ENCODE peak calls at places on chromosomes 3 and 15, in seven cellular contexts. One of them, this sample, is unnamed.

GRCh38 chr3:25471081-25471768 is 43.2 kb downstream of the RARB start:
- DNase-seq in IMR-90: peak
- DNase-seq in ovary: no peak
- DNase-seq in astrocyte of the cerebellum: no peak
- DNase-seq in kidney: no peak
- DNase-seq in thyroid gland: no peak
- DNase-seq in fibroblast of lung: peak
- DNase-seq in this sample: no peak

GRCh38 chr3:13217736-13218540 is 144.7 kb upstream of the IQSEC1 start:
- DNase-seq in thyroid gland: no peak
- DNase-seq in IMR-90: peak
- DNase-seq in kidney: peak
- DNase-seq in ovary: no peak
- DNase-seq in astrocyte of the cerebellum: peak
- DNase-seq in fibroblast of lung: peak
- DNase-seq in this sample: no peak

GRCh38 chr3:28012830-28013229 is 228.6 kb upstream of the CMC1 start:
- DNase-seq in thyroid gland: no peak
- DNase-seq in astrocyte of the cerebellum: no peak
- DNase-seq in ovary: no peak
- DNase-seq in kidney: no peak
- DNase-seq in IMR-90: no peak
- DNase-seq in fibroblast of lung: no peak
- DNase-seq in this sample: no peak

GRCh38 chr3:24042174-24042878 is 97.2 kb downstream of the NR1D2 start:
- DNase-seq in kidney: no peak
- DNase-seq in IMR-90: peak
- DNase-seq in fibroblast of lung: no peak
- DNase-seq in astrocyte of the cerebellum: no peak
- DNase-seq in thyroid gland: peak
- DNase-seq in ovary: no peak
- DNase-seq in this sample: no peak

GRCh38 chr3:89270201-89270600 is 162.8 kb downstream of the EPHA3 start:
- DNase-seq in astrocyte of the cerebellum: no peak
- DNase-seq in IMR-90: no peak
- DNase-seq in kidney: no peak
- DNase-seq in fibroblast of lung: no peak
- DNase-seq in thyroid gland: no peak
- DNase-seq in ovary: no peak
- DNase-seq in this sample: no peak

GRCh38 chr15:70870066-70870465 is 16.1 kb upstream of the LARP6 start:
- DNase-seq in kidney: no peak
- DNase-seq in ovary: no peak
- DNase-seq in fibroblast of lung: peak
- DNase-seq in thyroid gland: no peak
- DNase-seq in astrocyte of the cerebellum: peak
- DNase-seq in IMR-90: peak
- DNase-seq in this sample: no peak

GRCh38 chr3:120855665-120856437 is 52.2 kb upstream of the STXBP5L start:
- DNase-seq in thyroid gland: peak
- DNase-seq in ovary: peak
- DNase-seq in astrocyte of the cerebellum: peak
- DNase-seq in kidney: no peak
- DNase-seq in IMR-90: peak
- DNase-seq in fibroblast of lung: peak
- DNase-seq in this sample: peak

GRCh38 chr3:110106805-110107204 is 769.5 kb upstream of the DPPA4 start:
- DNase-seq in kidney: no peak
- DNase-seq in ovary: no peak
- DNase-seq in IMR-90: peak
- DNase-seq in thyroid gland: no peak
- DNase-seq in astrocyte of the cerebellum: no peak
- DNase-seq in fibroblast of lung: peak
- DNase-seq in this sample: no peak

GRCh38 chr15:51161491-51162260 is 67.0 kb upstream of the TNFAIP8L3 start:
- DNase-seq in fibroblast of lung: peak
- DNase-seq in thyroid gland: no peak
- DNase-seq in IMR-90: no peak
- DNase-seq in kidney: no peak
- DNase-seq in ovary: no peak
- DNase-seq in astrocyte of the cerebellum: no peak
- DNase-seq in this sample: no peak

GRCh38 chr3:186642014-186642413 is 1.8 kb downstream of the FETUB start:
- DNase-seq in kidney: no peak
- DNase-seq in IMR-90: no peak
- DNase-seq in thyroid gland: no peak
- DNase-seq in fibroblast of lung: no peak
- DNase-seq in astrocyte of the cerebellum: no peak
- DNase-seq in ovary: no peak
- DNase-seq in this sample: no peak

GRCh38 chr3:80688814-80689213 is 921.0 kb upstream of the ROBO1 start:
- DNase-seq in ovary: no peak
- DNase-seq in fibroblast of lung: peak
- DNase-seq in kidney: no peak
- DNase-seq in thyroid gland: no peak
- DNase-seq in IMR-90: no peak
- DNase-seq in astrocyte of the cerebellum: peak
- DNase-seq in this sample: no peak

GRCh38 chr15:77597804-77598453 is 34.8 kb downstream of the LINGO1 start:
- DNase-seq in ovary: no peak
- DNase-seq in fibroblast of lung: no peak
- DNase-seq in IMR-90: no peak
- DNase-seq in thyroid gland: no peak
- DNase-seq in kidney: no peak
- DNase-seq in astrocyte of the cerebellum: no peak
- DNase-seq in this sample: no peak

GRCh38 chr3:152229692-152230091 is 39.0 kb upstream of the MBNL1 start:
- DNase-seq in thyroid gland: no peak
- DNase-seq in IMR-90: no peak
- DNase-seq in astrocyte of the cerebellum: no peak
- DNase-seq in kidney: no peak
- DNase-seq in fibroblast of lung: no peak
- DNase-seq in ovary: no peak
- DNase-seq in this sample: no peak

GRCh38 chr3:190076138-190076537 is 44.6 kb downstream of the P3H2 start:
- DNase-seq in ovary: no peak
- DNase-seq in IMR-90: peak
- DNase-seq in thyroid gland: no peak
- DNase-seq in kidney: no peak
- DNase-seq in astrocyte of the cerebellum: no peak
- DNase-seq in fibroblast of lung: peak
- DNase-seq in this sample: no peak
- H3K4me3 ChIP-seq in ovary: no peak
- H3K4me3 ChIP-seq in IMR-90: no peak
- H3K4me3 ChIP-seq in thyroid gland: no peak
- H3K4me3 ChIP-seq in kidney: no peak
- H3K4me3 ChIP-seq in astrocyte of the cerebellum: no peak
- H3K4me3 ChIP-seq in fibroblast of lung: no peak
- H3K4me3 ChIP-seq in this sample: no peak

GRCh38 chr15:49621327-49622210 is 721 bp downstream of the DTWD1 start:
- DNase-seq in IMR-90: no peak
- DNase-seq in ovary: no peak
- DNase-seq in fibroblast of lung: peak
- DNase-seq in astrocyte of the cerebellum: no peak
- DNase-seq in kidney: no peak
- DNase-seq in thyroid gland: no peak
- DNase-seq in this sample: no peak

GRCh38 chr15:49624046-49624445 is 3.2 kb downstream of the DTWD1 start:
- DNase-seq in kidney: no peak
- DNase-seq in ovary: no peak
- DNase-seq in astrocyte of the cerebellum: peak
- DNase-seq in fibroblast of lung: peak
- DNase-seq in thyroid gland: no peak
- DNase-seq in IMR-90: peak
- DNase-seq in this sample: peak

GRCh38 chr15:49620658-49621326 is at the start of the genes DTWD1 and FAM227B:
- DNase-seq in IMR-90: peak
- DNase-seq in fibroblast of lung: peak
- DNase-seq in kidney: peak
- DNase-seq in ovary: peak
- DNase-seq in thyroid gland: peak
- DNase-seq in astrocyte of the cerebellum: peak
- DNase-seq in this sample: peak

GRCh38 chr15:49620174-49620573 is 444 bp downstream of the FAM227B start:
- DNase-seq in IMR-90: peak
- DNase-seq in thyroid gland: no peak
- DNase-seq in fibroblast of lung: peak
- DNase-seq in kidney: no peak
- DNase-seq in ovary: peak
- DNase-seq in astrocyte of the cerebellum: no peak
- DNase-seq in this sample: no peak

GRCh38 chr15:49622561-49622960 is 1.7 kb downstream of the DTWD1 start:
- DNase-seq in IMR-90: no peak
- DNase-seq in fibroblast of lung: peak
- DNase-seq in thyroid gland: no peak
- DNase-seq in astrocyte of the cerebellum: no peak
- DNase-seq in ovary: no peak
- DNase-seq in kidney: no peak
- DNase-seq in this sample: no peak
- TF ChIP-seq CTCF in IMR-90: no peak
- TF ChIP-seq CTCF in fibroblast of lung: peak
- TF ChIP-seq CTCF in thyroid gland: no peak
- TF ChIP-seq CTCF in astrocyte of the cerebellum: peak
- TF ChIP-seq CTCF in ovary: no peak
- TF ChIP-seq CTCF in kidney: no peak
- TF ChIP-seq CTCF in this sample: peak

GRCh38 chr3:143122089-143122430 is 2.5 kb downstream of the CHST2 start:
- DNase-seq in ovary: no peak
- DNase-seq in IMR-90: no peak
- DNase-seq in thyroid gland: no peak
- DNase-seq in fibroblast of lung: no peak
- DNase-seq in astrocyte of the cerebellum: no peak
- DNase-seq in kidney: peak
- DNase-seq in this sample: no peak

GRCh38 chr3:143120716-143121239 is 1.2 kb downstream of the CHST2 start:
- DNase-seq in IMR-90: peak
- DNase-seq in ovary: no peak
- DNase-seq in thyroid gland: peak
- DNase-seq in fibroblast of lung: peak
- DNase-seq in kidney: peak
- DNase-seq in astrocyte of the cerebellum: no peak
- DNase-seq in this sample: no peak

GRCh38 chr3:143119974-143120715 is 574 bp downstream of the CHST2 start:
- DNase-seq in thyroid gland: peak
- DNase-seq in ovary: peak
- DNase-seq in fibroblast of lung: peak
- DNase-seq in IMR-90: no peak
- DNase-seq in astrocyte of the cerebellum: no peak
- DNase-seq in kidney: peak
- DNase-seq in this sample: no peak

GRCh38 chr3:143122608-143123352 is 3.2 kb downstream of the CHST2 start:
- DNase-seq in thyroid gland: no peak
- DNase-seq in IMR-90: no peak
- DNase-seq in astrocyte of the cerebellum: no peak
- DNase-seq in ovary: no peak
- DNase-seq in fibroblast of lung: no peak
- DNase-seq in kidney: no peak
- DNase-seq in this sample: no peak

GRCh38 chr3:143121240-143122088 is 1.9 kb downstream of the CHST2 start:
- DNase-seq in kidney: peak
- DNase-seq in fibroblast of lung: peak
- DNase-seq in ovary: peak
- DNase-seq in astrocyte of the cerebellum: no peak
- DNase-seq in thyroid gland: peak
- DNase-seq in IMR-90: peak
- DNase-seq in this sample: no peak
- H3K4me3 ChIP-seq in kidney: peak
- H3K4me3 ChIP-seq in fibroblast of lung: peak
- H3K4me3 ChIP-seq in ovary: peak
- H3K4me3 ChIP-seq in astrocyte of the cerebellum: peak
- H3K4me3 ChIP-seq in thyroid gland: peak
- H3K4me3 ChIP-seq in IMR-90: peak
- H3K4me3 ChIP-seq in this sample: peak

DNA sequence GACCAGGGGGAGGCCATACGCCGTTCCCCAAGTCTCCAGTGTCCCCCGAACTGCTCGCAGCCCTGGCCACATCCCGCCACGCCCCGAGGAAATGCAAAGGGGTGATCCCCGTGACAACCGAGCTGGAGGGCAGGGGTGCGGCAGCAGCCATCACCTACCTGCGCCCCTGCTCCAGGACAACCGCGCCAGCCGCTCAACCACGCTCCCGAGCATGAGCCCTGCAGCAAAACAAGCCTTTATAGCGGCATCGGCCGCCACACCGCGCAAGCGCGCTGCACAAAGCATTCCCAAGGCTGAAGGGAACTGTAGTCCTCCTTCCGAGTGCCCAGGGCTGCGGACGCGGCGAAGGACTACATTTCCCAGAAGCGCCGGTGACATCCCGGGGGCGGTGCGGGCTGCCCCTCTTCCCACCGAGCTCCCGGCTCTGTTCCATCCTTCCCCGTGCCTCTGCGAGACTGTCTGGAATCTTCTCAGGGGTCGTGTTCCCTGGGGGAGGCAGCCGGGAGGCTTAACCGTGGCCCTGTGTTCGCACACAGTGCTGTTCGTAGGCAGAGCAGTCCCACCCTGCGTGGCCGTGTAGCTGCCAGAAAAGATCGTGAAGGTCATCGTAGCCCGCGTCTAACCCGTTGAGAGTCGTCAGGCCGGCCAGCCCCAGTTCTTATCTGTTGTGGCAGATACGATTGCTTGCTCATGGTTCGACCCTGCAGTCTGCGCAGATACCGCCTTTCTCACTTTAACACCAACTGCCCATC is at the start of gene ABCC5:
- DNase-seq in kidney: peak
- DNase-seq in ovary: peak
- DNase-seq in thyroid gland: peak
- DNase-seq in astrocyte of the cerebellum: peak
- DNase-seq in fibroblast of lung: peak
- DNase-seq in IMR-90: peak
- DNase-seq in this sample: peak
- TF ChIP-seq CTCF in kidney: no peak
- TF ChIP-seq CTCF in ovary: peak
- TF ChIP-seq CTCF in thyroid gland: peak
- TF ChIP-seq CTCF in astrocyte of the cerebellum: no peak
- TF ChIP-seq CTCF in fibroblast of lung: peak
- TF ChIP-seq CTCF in IMR-90: no peak
- TF ChIP-seq CTCF in this sample: no peak

GRCh38 chr3:181956122-181956521 is 244.4 kb downstream of the SOX2 start:
- DNase-seq in IMR-90: no peak
- DNase-seq in kidney: no peak
- DNase-seq in fibroblast of lung: no peak
- DNase-seq in ovary: no peak
- DNase-seq in thyroid gland: no peak
- DNase-seq in astrocyte of the cerebellum: no peak
- DNase-seq in this sample: no peak
- H3K4me3 ChIP-seq in IMR-90: no peak
- H3K4me3 ChIP-seq in kidney: no peak
- H3K4me3 ChIP-seq in fibroblast of lung: no peak
- H3K4me3 ChIP-seq in ovary: no peak
- H3K4me3 ChIP-seq in thyroid gland: no peak
- H3K4me3 ChIP-seq in astrocyte of the cerebellum: no peak
- H3K4me3 ChIP-seq in this sample: no peak